ENCODE peak calls at places on chromosome 7, in six cellular contexts. X is A673; P is nucleus accumbens; F is CD8-positive, alpha-beta T cell; W is activated T-cell treated with anti-CD3 and anti-CD28 coated beads for 48 hours; N is T-cell. M is an unnamed sample.
A peak's percentile ranks its signal among the peaks of the same experiment; 100 is the strongest.

GRCh38 chr7:29281782-29282541 is 87.4 kb downstream of the CHN2 start:
- DNase-seq in X (peak; percentile 70), P (peak; percentile 29), F (no peak), W (no peak), N (no peak), M (no peak)

GRCh38 chr7:139224219-139224618 is 6.8 kb upstream of the UBN2 start:
- DNase-seq in X (no peak), P (no peak), F (no peak), W (no peak), N (no peak), M (no peak)

GRCh38 chr7:1567893-1568292 is 1.9 kb downstream of the PSMG3 start:
- DNase-seq in X (peak; percentile 87), P (no peak), F (no peak), W (no peak), N (no peak), M (no peak)

GRCh38 chr7:20241491-20242261 is 24.5 kb upstream of the MACC1 start:
- DNase-seq in X (peak; percentile 64), P (no peak), F (no peak), W (no peak), N (no peak), M (no peak)

GRCh38 chr7:134885967-134886352 is 100.3 kb upstream of the AGBL3 start:
- DNase-seq in X (peak; percentile 80), P (no peak), F (no peak), W (no peak), N (no peak), M (no peak)

GRCh38 chr7:128875523-128875948 is 12.9 kb downstream of the ATP6V1F start:
- DNase-seq in X (no peak), P (no peak), F (no peak), W (no peak), N (no peak), M (no peak)

GRCh38 chr7:71645836-71646235 is 513.9 kb downstream of the GALNT17 start:
- DNase-seq in X (no peak), P (no peak), F (no peak), W (no peak), N (no peak), M (no peak)

GRCh38 chr7:65731562-65732035 is 141.3 kb upstream of the VKORC1L1 start:
- DNase-seq in X (peak; percentile 46), P (peak; percentile 9), F (no peak), W (peak; percentile 18), N (no peak), M (no peak)

GRCh38 chr7:157508477-157508881 is 171.7 kb downstream of the DNAJB6 start:
- DNase-seq in X (no peak), P (no peak), F (no peak), W (no peak), N (no peak), M (no peak)

GRCh38 chr7:141012696-141013344 is 1.9 kb downstream of the MRPS33 start:
- DNase-seq in X (no peak), P (no peak), F (no peak), W (no peak), N (no peak), M (no peak)

GRCh38 chr7:50644586-50644985 is 79.4 kb upstream of the DDC start:
- DNase-seq in X (no peak), P (no peak), F (no peak), W (no peak), N (no peak), M (no peak)

GRCh38 chr7:35694161-35694783 is 663 bp downstream of the HERPUD2 start:
- DNase-seq in X (no peak), P (no peak), F (no peak), W (no peak), N (no peak), M (no peak)

GRCh38 chr7:151895695-151896485 is 19.0 kb upstream of the PRKAG2 start:
- DNase-seq in X (peak; percentile 29), P (no peak), F (no peak), W (no peak), N (no peak), M (no peak)

GRCh38 chr7:82294865-82295264 is 148.7 kb downstream of the CACNA2D1 start:
- DNase-seq in X (no peak), P (no peak), F (no peak), W (no peak), N (no peak), M (no peak)

GRCh38 chr7:3754488-3755365 is 453.7 kb downstream of the SDK1 start:
- DNase-seq in X (peak; percentile 90), P (peak; percentile 74), F (no peak), W (no peak), N (no peak), M (no peak)

M was measured in memory B cell.